ENCODE peak calls at places on chromosomes 7 and 10, in six cellular contexts. R, Z, I, L, P and O are unnamed samples.
A peak's percentile ranks its signal among the peaks of the same experiment; 100 is the strongest.

GRCh38 chr10:74103560-74104248 is 46.9 kb downstream of the AP3M1 start:
- DNase-seq in I (no peak), Z (no peak), R (no peak), L (no peak), P (no peak), O (no peak)

GRCh38 chr10:118214751-118215150 is 127.4 kb downstream of the FAM204A start:
- DNase-seq in R (no peak), L (no peak), Z (no peak), I (no peak), P (no peak), O (no peak)

GRCh38 chr7:107690084-107690483 is 29.5 kb downstream of the SLC26A4 start:
- DNase-seq in P (no peak), R (no peak), I (no peak), L (no peak), Z (no peak), O (no peak)

GRCh38 chr7:76022026-76022780 is 25.6 kb downstream of the STYXL1 start:
- DNase-seq in R (no peak), I (no peak), L (no peak), Z (no peak), P (no peak), O (no peak)

GRCh38 chr10:5858811-5859210 is 30.9 kb downstream of the ANKRD16 start:
- DNase-seq in R (no peak), P (no peak), I (no peak), Z (no peak), L (no peak), O (no peak)

GRCh38 chr10:93413252-93413689 is 68.9 kb downstream of the MYOF start:
- DNase-seq in P (no peak), L (no peak), R (no peak), I (no peak), Z (no peak), O (no peak)

GRCh38 chr10:11373626-11374310 is 237.7 kb downstream of the USP6NL start:
- DNase-seq in L (no peak), I (no peak), R (no peak), P (peak; percentile 6), Z (no peak), O (no peak)

GRCh38 chr7:95404316-95404715 is 8.1 kb upstream of the PON3 start:
- DNase-seq in Z (no peak), P (no peak), I (no peak), R (no peak), L (no peak), O (no peak)

GRCh38 chr7:130087364-130087763 is 17.0 kb downstream of the KLHDC10 start:
- DNase-seq in Z (no peak), L (no peak), P (no peak), I (no peak), R (no peak), O (no peak)

GRCh38 chr7:93578762-93579161 is 4.2 kb upstream of the CALCR start:
- DNase-seq in P (no peak), I (no peak), Z (no peak), R (no peak), L (no peak), O (no peak)

GRCh38 chr7:64890761-64891666 is 12.1 kb upstream of the ZNF273 start:
- DNase-seq in I (no peak), R (no peak), Z (no peak), L (no peak), P (no peak), O (no peak)

GRCh38 chr10:91805110-91805825 is 7.0 kb downstream of the TNKS2 start:
- DNase-seq in L (no peak), I (no peak), P (no peak), R (no peak), Z (no peak), O (no peak)

GRCh38 chr7:85890244-85890811 is 703.5 kb upstream of the SEMA3D start:
- DNase-seq in I (no peak), R (no peak), Z (no peak), P (no peak), L (no peak), O (no peak)

GRCh38 chr7:50533849-50534248 is 31.4 kb downstream of the DDC start:
- DNase-seq in I (peak; percentile 36), P (peak; percentile 23), L (no peak), R (no peak), Z (no peak), O (no peak)

GRCh38 chr10:17250736-17251135 is 22.7 kb downstream of the VIM start:
- DNase-seq in I (no peak), R (no peak), L (no peak), Z (no peak), P (no peak), O (no peak)

GRCh38 chr10:45239642-45240041 is 75.8 kb downstream of the OR13A1 start:
- DNase-seq in I (no peak), Z (no peak), L (no peak), P (no peak), R (no peak), O (no peak)

GRCh38 chr10:127740596-127740995 is 3.6 kb downstream of the FOXI2 start:
- DNase-seq in L (no peak), P (no peak), R (no peak), Z (no peak), I (no peak), O (no peak)

GRCh38 chr10:124320778-124321432 is 97.8 kb downstream of the OAT start:
- DNase-seq in L (no peak), Z (no peak), P (no peak), R (no peak), I (no peak), O (no peak)

GRCh38 chr10:84423729-84424128 is 95.3 kb downstream of the CCSER2 start:
- DNase-seq in Z (no peak), L (no peak), R (no peak), I (no peak), P (no peak), O (no peak)

GRCh38 chr7:130877676-130878305 is 143.8 kb upstream of the KLF14 start:
- DNase-seq in P (no peak), L (no peak), Z (no peak), I (no peak), R (no peak), O (no peak)

GRCh38 chr7:28409716-28410627 is 2.3 kb upstream of the CREB5 start:
- DNase-seq in I (peak; percentile 17), L (peak; percentile 80), Z (no peak), P (peak; percentile 61), R (no peak), O (peak; percentile 43)

GRCh38 chr7:82194011-82194410 is 249.6 kb downstream of the CACNA2D1 start:
- DNase-seq in L (no peak), R (peak; percentile 12), I (no peak), Z (no peak), P (no peak), O (no peak)

GRCh38 chr10:86255405-86256251 is 111.0 kb downstream of the GRID1 start:
- DNase-seq in I (no peak), L (no peak), Z (no peak), P (no peak), R (no peak), O (no peak)

GRCh38 chr7:76069238-76069638 is 21.3 kb downstream of the MDH2 start:
- DNase-seq in L (peak; percentile 73), Z (peak; percentile 54), P (no peak), R (peak; percentile 85), I (peak; percentile 47), O (no peak)

GRCh38 chr10:6201511-6201975 is 1.2 kb upstream of the PFKFB3 start:
- DNase-seq in I (peak; percentile 84), L (peak; percentile 92), R (no peak), P (peak; percentile 30), Z (no peak), O (peak; percentile 36)

GRCh38 chr7:29146082-29146706 is at the start of gene CPVL:
- DNase-seq in Z (peak; percentile 57), L (peak; percentile 78), P (peak; percentile 75), R (no peak), I (peak; percentile 52), O (peak; percentile 29)

GRCh38 chr7:2802082-2802481 is 42.0 kb downstream of the GNA12 start:
- DNase-seq in P (no peak), R (no peak), Z (no peak), I (no peak), L (no peak), O (no peak)

GRCh38 chr10:105725007-105725406 is 1083.9 kb downstream of the SORCS3 start:
- DNase-seq in P (no peak), I (no peak), Z (no peak), R (no peak), L (no peak), O (no peak)

GRCh38 chr7:27031289-27032172 is 64.3 kb downstream of the HOXA1 start:
- DNase-seq in R (no peak), I (no peak), Z (no peak), L (no peak), P (no peak), O (no peak)

GRCh38 chr10:47218803-47219202 is 81.2 kb upstream of the GDF10 start:
- DNase-seq in R (no peak), P (no peak), L (no peak), I (no peak), Z (no peak), O (no peak)

GRCh38 chr10:58414270-58415041 is 29.2 kb downstream of the TFAM start:
- DNase-seq in L (no peak), Z (no peak), R (peak; percentile 51), P (no peak), I (no peak), O (peak; percentile 11)

GRCh38 chr10:27696466-27696865 is 49.2 kb downstream of the MKX start:
- DNase-seq in P (no peak), Z (no peak), L (no peak), I (no peak), R (no peak), O (no peak)